ENCODE peak calls at places on chromosomes 4 and X, in eight cellular contexts. O is A549, T is HCT116, W is hepatocyte, V is IMR-90, J is OCI-LY7, R is fibroblast of lung, A is PC-3. D is an unnamed sample.

GRCh38 chr4:53702334-53703266 is 111.3 kb upstream of the LNX1 start:
- DNase-seq in W (peak), O (peak), R (peak), A (peak), V (peak), J (peak), T (no peak), D (peak)

GRCh38 chr4:114229721-114230120 is 250.3 kb upstream of the ARSJ start:
- DNase-seq in O (no peak), J (no peak), T (no peak), V (no peak), R (no peak), W (no peak), A (no peak), D (no peak)

GRCh38 chrX:77009691-77010090 is 437.5 kb upstream of the FGF16 start:
- DNase-seq in A (peak), O (no peak), J (no peak), V (peak), W (peak), R (peak), T (no peak), D (no peak)

GRCh38 chr4:71857713-71858451 is 74.0 kb upstream of the GC start:
- DNase-seq in T (no peak), A (no peak), W (peak), V (no peak), J (no peak), R (no peak), O (no peak), D (peak)

GRCh38 chr4:72295966-72296557 is 264.3 kb downstream of the NPFFR2 start:
- DNase-seq in J (peak), W (peak), R (peak), T (peak), O (peak), V (peak), A (peak), D (peak)

GRCh38 chr4:188780028-188780427 is 640.8 kb downstream of the TRIML1 start:
- DNase-seq in R (no peak), A (no peak), T (no peak), V (no peak), O (no peak), W (no peak), J (no peak), D (no peak)

GRCh38 chrX:153460826-153461225 is 9.6 kb downstream of the HAUS7 start:
- DNase-seq in T (no peak), J (peak), A (peak), V (peak), W (peak), R (peak), O (peak), D (peak)

GRCh38 chr4:139666735-139667266 is 1.2 kb downstream of the MGST2 start:
- DNase-seq in V (peak), A (peak), T (no peak), W (peak), R (peak), O (no peak), J (peak), D (peak)

GRCh38 chr4:161522031-161522430 is 641.8 kb downstream of the FSTL5 start:
- DNase-seq in J (no peak), W (no peak), T (no peak), O (no peak), A (no peak), V (no peak), R (peak), D (no peak)

GRCh38 chr4:169201144-169202124 is 69.3 kb downstream of the SH3RF1 start:
- DNase-seq in T (no peak), J (no peak), A (no peak), V (no peak), W (no peak), O (no peak), R (peak), D (no peak)

GRCh38 chr4:153228512-153229145 is 24.4 kb downstream of the TRIM2 start:
- DNase-seq in T (no peak), O (no peak), R (no peak), A (no peak), J (no peak), V (no peak), W (no peak), D (no peak)

GRCh38 chrX:64570204-64570603 is 175.0 kb upstream of the MTMR8 start:
- DNase-seq in J (peak), R (no peak), W (no peak), T (no peak), O (no peak), A (no peak), V (no peak), D (peak)

GRCh38 chr4:648579-649292 is 23.4 kb downstream of the PDE6B start:
- DNase-seq in J (no peak), W (no peak), R (no peak), A (no peak), T (no peak), V (no peak), O (no peak), D (peak)

GRCh38 chrX:27987862-27988646 is 6.8 kb upstream of the DCAF8L1 start:
- DNase-seq in W (peak), R (no peak), V (no peak), J (no peak), A (no peak), T (no peak), O (no peak), D (peak)

GRCh38 chr4:136863756-136864155 is 668.5 kb downstream of the PCDH18 start:
- DNase-seq in W (no peak), J (no peak), O (no peak), A (no peak), R (peak), T (peak), V (peak), D (peak)

GRCh38 chrX:103330601-103331397 is 760 bp downstream of the TCEAL7 start:
- DNase-seq in V (peak), J (no peak), A (no peak), W (peak), R (peak), O (no peak), T (no peak), D (peak)

GRCh38 chrX:46791927-46792825 is 33.3 kb upstream of the SLC9A7 start:
- DNase-seq in A (peak), J (no peak), O (peak), W (peak), R (peak), T (peak), V (peak), D (peak)

GRCh38 chr4:155474758-155475157 is 98.0 kb upstream of the MAP9 start:
- DNase-seq in O (no peak), T (no peak), V (no peak), J (no peak), W (no peak), A (no peak), R (no peak), D (no peak)

GRCh38 chrX:120334137-120334536 is 22.9 kb upstream of the TMEM255A start:
- DNase-seq in T (no peak), J (peak), W (no peak), A (no peak), V (no peak), R (no peak), O (no peak), D (no peak)

GRCh38 chrX:53684415-53685192 is 1.9 kb downstream of the HUWE1 start:
- DNase-seq in W (no peak), J (no peak), A (peak), T (no peak), V (no peak), R (no peak), O (peak), D (no peak)

GRCh38 chr4:102535398-102536082 is 34.4 kb downstream of the NFKB1 start:
- DNase-seq in W (no peak), T (no peak), V (peak), O (no peak), J (no peak), R (peak), A (peak), D (no peak)

GRCh38 chr4:52963976-52964375 is 101.9 kb downstream of the RASL11B start:
- DNase-seq in V (no peak), W (no peak), O (no peak), J (no peak), A (no peak), R (no peak), T (no peak), D (no peak)

DNA sequence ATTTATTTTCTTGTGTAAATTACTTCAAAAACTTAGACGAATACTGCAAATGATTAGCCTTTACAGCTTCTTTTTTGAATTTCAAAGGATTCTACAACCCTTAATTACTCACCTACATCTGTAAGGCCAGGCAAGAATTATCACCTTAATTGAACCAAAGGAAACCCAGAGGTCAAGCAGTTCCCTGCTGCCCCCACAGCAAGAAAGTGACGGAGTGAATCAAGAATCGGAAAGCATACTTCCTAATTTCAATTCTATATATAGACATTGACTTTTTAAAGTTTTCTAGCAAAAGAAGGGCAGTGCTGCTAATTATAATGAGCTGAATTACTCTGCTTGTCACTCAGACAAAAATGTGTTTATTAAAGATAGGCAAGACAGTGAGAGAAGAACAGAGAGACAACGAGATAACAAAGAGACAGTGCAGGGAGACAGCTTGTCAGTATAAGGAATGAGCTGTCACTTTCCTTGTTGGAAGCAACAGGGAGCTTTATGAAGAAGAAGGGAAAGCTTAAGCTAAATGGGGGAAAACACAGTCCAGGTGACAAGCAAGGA is 47.5 kb upstream of the SPANXN4 start:
- DNase-seq in W (no peak), R (no peak), O (no peak), A (no peak), J (no peak), T (no peak), V (no peak), D (no peak)
- H3K4me2 ChIP-seq in W (no peak), R (no peak), O (no peak), A (no peak), J (no peak), T (no peak), V (no peak), D (no peak)

DNA sequence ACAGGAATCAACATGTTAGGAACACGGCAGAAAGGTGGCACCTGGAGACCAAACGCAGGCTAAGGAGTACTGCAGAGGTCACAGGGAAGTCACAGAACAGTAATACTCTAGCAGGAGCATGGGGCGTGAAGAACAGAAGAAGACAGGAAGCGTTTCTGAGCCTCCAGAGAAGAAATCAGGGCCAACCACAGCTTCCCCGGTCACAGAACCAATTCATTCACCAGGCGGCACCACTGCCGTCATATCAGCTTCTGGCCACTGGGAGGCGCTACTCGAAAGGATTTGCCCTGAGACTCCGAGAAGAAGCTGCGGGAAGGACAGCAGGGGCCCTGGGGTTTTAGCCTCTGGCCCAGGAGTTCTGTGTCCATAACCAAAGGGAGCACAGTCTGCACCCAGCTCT is 78.0 kb upstream of the DRD5 start:
- DNase-seq in T (peak), J (peak), V (no peak), R (peak), A (peak), O (peak), W (peak), D (peak)
- H3K4me2 ChIP-seq in T (peak), J (no peak), V (no peak), R (no peak), A (no peak), O (no peak), W (no peak), D (no peak)

DNA sequence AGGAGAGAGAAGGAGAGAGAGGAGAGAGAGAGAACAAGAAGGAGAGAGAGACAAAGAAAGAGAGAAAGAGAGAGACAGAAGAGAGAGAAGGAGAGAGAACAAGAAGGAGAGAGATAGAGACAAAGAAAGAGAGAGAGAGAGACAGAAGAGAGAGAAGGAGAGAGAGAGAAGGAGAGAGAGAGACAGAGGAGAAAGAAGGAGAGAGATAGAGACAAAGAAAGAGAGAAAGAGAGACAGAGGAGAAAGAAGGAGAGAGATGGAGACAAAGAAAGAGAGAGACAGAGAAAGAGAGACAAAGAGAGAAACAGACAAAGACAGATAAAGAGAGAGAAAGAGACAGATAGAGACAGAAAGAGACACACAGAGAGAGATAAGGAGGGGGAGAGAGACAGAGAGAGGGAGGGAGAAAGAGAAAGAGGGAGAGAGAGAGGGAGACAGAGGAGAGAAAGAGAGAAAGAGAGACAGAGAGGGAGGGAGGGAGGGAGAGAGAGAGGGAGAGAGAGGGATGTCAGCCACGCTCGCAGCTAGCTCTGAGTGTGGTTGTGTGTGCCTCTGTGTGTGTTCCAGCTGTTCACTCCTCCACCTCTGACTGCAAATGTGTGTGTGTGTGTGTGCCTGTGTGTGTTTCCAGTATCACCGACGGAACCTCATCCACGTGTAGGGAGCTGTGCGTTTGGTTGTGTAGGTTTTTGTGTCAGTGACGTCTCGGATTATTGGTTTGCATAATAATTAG is 105.8 kb downstream of the CRLF2 start:
- DNase-seq in V (no peak), A (no peak), J (no peak), W (no peak), R (no peak), O (no peak), T (no peak), D (peak)
- H3K4me2 ChIP-seq in V (no peak), A (no peak), J (no peak), W (no peak), R (no peak), O (no peak), T (no peak), D (no peak)

GRCh38 chrX:69046996-69047490 is 118.2 kb downstream of the PJA1 start:
- DNase-seq in W (no peak), A (no peak), T (no peak), V (no peak), J (no peak), O (no peak), R (no peak), D (no peak)
- H3K4me2 ChIP-seq in W (no peak), A (no peak), T (no peak), V (no peak), J (no peak), O (no peak), R (no peak), D (no peak)

GRCh38 chr4:107618656-107619055 is 101.4 kb downstream of the PAPSS1 start:
- DNase-seq in R (no peak), A (no peak), T (no peak), V (no peak), O (no peak), J (no peak), W (no peak), D (no peak)

GRCh38 chr4:107624024-107624423 is 96.0 kb downstream of the PAPSS1 start:
- DNase-seq in R (no peak), W (no peak), V (no peak), A (no peak), T (no peak), J (no peak), O (no peak), D (no peak)

GRCh38 chr4:107619731-107620130 is 100.3 kb downstream of the PAPSS1 start:
- DNase-seq in A (no peak), W (no peak), O (no peak), T (no peak), R (no peak), V (no peak), J (no peak), D (no peak)

GRCh38 chr4:107619065-107619464 is 101.0 kb downstream of the PAPSS1 start:
- DNase-seq in R (peak), V (peak), T (no peak), A (no peak), W (peak), O (no peak), J (no peak), D (no peak)

GRCh38 chr4:107622006-107622405 is 98.0 kb downstream of the PAPSS1 start:
- DNase-seq in T (no peak), O (no peak), J (no peak), W (no peak), R (no peak), A (no peak), V (no peak), D (no peak)
- H3K4me2 ChIP-seq in T (no peak), O (no peak), J (no peak), W (no peak), R (no peak), A (no peak), V (no peak), D (no peak)

DNA sequence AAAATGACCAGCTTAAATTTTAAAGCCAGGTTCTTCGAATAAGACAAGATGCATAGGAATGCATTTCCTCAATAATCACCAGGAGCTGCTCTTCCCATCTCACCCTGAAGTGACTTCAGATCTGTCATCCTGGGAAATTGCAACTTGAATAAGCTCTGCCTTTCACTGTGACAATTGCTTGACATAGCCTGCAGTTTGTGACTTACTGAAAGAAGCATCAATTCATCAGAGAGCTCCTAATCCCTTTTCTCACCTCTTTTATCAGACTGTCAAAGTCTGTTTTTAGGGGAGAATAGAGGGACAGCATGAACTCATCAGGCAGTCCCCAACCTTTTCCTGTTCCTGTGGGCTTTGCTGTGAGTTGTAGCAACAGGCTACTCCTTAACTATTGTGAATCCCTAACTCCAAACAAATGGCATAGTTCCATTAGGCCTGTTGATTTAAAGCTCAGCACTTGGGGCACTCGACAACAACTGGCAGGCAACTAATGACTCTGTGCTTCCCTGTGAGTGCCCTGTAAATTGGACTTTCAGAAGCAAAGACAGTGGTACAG is 64.8 kb downstream of the DOCK11 start:
- DNase-seq in O (no peak), A (no peak), V (no peak), T (no peak), W (no peak), R (no peak), J (no peak), D (peak)
- H3K4me2 ChIP-seq in O (no peak), A (no peak), V (no peak), T (no peak), W (no peak), R (no peak), J (no peak), D (peak)

DNA sequence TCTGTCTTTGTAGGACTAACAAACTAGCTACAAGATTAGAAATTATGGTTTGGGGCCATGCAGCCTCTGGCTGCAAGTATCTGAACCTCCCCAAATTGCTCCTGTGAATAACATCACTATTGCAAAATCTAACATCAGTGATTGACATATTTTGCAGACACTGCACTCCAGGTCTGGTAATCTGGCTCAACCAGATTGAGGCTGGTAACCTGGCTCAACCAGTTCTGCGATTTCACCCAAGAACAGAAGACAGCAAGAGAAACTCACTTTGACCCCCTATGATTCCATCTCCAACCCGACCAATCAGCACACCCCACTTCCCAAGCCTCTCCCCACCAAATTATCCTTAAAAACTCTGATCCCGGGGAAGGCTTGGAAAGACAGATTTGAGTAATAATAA is 20.9 kb downstream of the SPIN3 start:
- DNase-seq in V (no peak), J (no peak), R (no peak), W (no peak), T (no peak), A (peak), O (no peak), D (no peak)
- H3K4me2 ChIP-seq in V (no peak), J (no peak), R (no peak), W (no peak), T (no peak), A (no peak), O (no peak), D (no peak)

D was measured in neural progenitor cell.